ENCODE peak calls at places on chromosomes 7 and 10, in four cellular contexts. G is NCI-H1436 treated with DMSO at 0.1 percent for 48 hours, B is progenitor cell of endocrine pancreas, X is GM04504. S is an unnamed sample.
A peak's percentile ranks its signal among the peaks of the same experiment; 100 is the strongest.

GRCh38 chr10:5480162-5480931 is 19.0 kb downstream of the CALML5 start:
- DNase-seq in G (no peak), B (no peak), X (no peak), S (no peak)

GRCh38 chr7:148037049-148037448 is 553.5 kb upstream of the C7orf33 start:
- DNase-seq in G (no peak), B (no peak), X (no peak), S (no peak)

GRCh38 chr7:19538036-19538435 is 170.8 kb downstream of the POLR1F start:
- DNase-seq in G (no peak), B (no peak), X (no peak), S (no peak)

GRCh38 chr7:124652237-124652636 is 113.4 kb downstream of the GPR37 start:
- DNase-seq in G (no peak), B (no peak), X (peak; percentile 24), S (no peak)

GRCh38 chr10:1978593-1978992 is 241.3 kb upstream of the ADARB2 start:
- DNase-seq in G (no peak), B (no peak), X (no peak), S (no peak)

GRCh38 chr10:88693392-88694020 is 12.5 kb upstream of the LIPK start:
- DNase-seq in G (no peak), B (no peak), X (no peak), S (no peak)

GRCh38 chr7:2606539-2606936 is 25.2 kb upstream of the TTYH3 start:
- DNase-seq in G (no peak), B (no peak), X (no peak), S (no peak)

GRCh38 chr10:25049966-25050365 is 33.6 kb downstream of the THNSL1 start:
- DNase-seq in G (no peak), B (no peak), X (no peak), S (no peak)

GRCh38 chr10:98135222-98135899 is 904 bp downstream of the R3HCC1L start:
- DNase-seq in G (no peak), B (no peak), X (no peak), S (no peak)

GRCh38 chr10:58435297-58435696 is 50.1 kb downstream of the TFAM start:
- DNase-seq in G (no peak), B (no peak), X (peak; percentile 98), S (no peak)

GRCh38 chr7:123271231-123271630 is 71.5 kb upstream of the SLC13A1 start:
- DNase-seq in G (no peak), B (no peak), X (no peak), S (no peak)

GRCh38 chr7:97871659-97872024 is 566 bp downstream of the ASNS start:
- DNase-seq in G (no peak), B (no peak), X (peak; percentile 2), S (peak; percentile 54)

GRCh38 chr7:39199951-39200350 is 222.2 kb downstream of the POU6F2 start:
- DNase-seq in G (no peak), B (no peak), X (no peak), S (no peak)

GRCh38 chr7:116540743-116541142 is 15.9 kb downstream of the CAV1 start:
- DNase-seq in G (no peak), B (no peak), X (no peak), S (no peak)

GRCh38 chr10:44984671-44985101 is 6.1 kb upstream of the DEPP1 start:
- DNase-seq in G (no peak), B (no peak), X (no peak), S (no peak)

GRCh38 chr7:55209366-55209765 is 155.8 kb upstream of the LANCL2 start:
- DNase-seq in G (no peak), B (no peak), X (no peak), S (no peak)

GRCh38 chr10:25877296-25877695 is 56.7 kb upstream of the MYO3A start:
- DNase-seq in G (no peak), B (no peak), X (no peak), S (no peak)

GRCh38 chr10:99530108-99531025 is 2.4 kb upstream of the NKX2-3 start:
- DNase-seq in G (no peak), B (no peak), X (no peak), S (no peak)

GRCh38 chr10:59750155-59750945 is 2.9 kb downstream of the MRLN start:
- DNase-seq in G (no peak), B (no peak), X (no peak), S (no peak)

GRCh38 chr7:107858280-107858679 is 32.7 kb upstream of the DLD start:
- DNase-seq in G (no peak), B (no peak), X (no peak), S (no peak)

GRCh38 chr7:29563590-29564454 is at the start of gene PRR15:
- DNase-seq in G (peak; percentile 24), B (peak; percentile 57), X (no peak), S (peak; percentile 55)

S was measured in COR-L47.